ENCODE peak calls at places on chromosomes 3 and 15, in nine cellular contexts. R is left lung, S is HL-60, C is OCI-LY7, T is breast epithelium, M is neuronal stem cell, A is adrenal gland, G is IMR-90, V is cardiac muscle cell. P is an unnamed sample.

GRCh38 chr3:14524920-14525660 is 15.1 kb downstream of the GRIP2 start:
- DNase-seq in R (peak; percentile 28), M (no peak), V (no peak), C (no peak), G (no peak), S (no peak), T (no peak), A (no peak), P (no peak)

GRCh38 chr3:143171141-143171651 is 51.6 kb downstream of the CHST2 start:
- DNase-seq in V (no peak), M (no peak), A (no peak), G (peak; percentile 77), S (peak; percentile 36), C (peak; percentile 49), T (no peak), R (no peak), P (peak; percentile 32)

GRCh38 chr3:55723653-55724406 is 236.7 kb upstream of the WNT5A start:
- DNase-seq in R (no peak), C (peak; percentile 75), S (no peak), M (no peak), V (no peak), G (no peak), T (no peak), A (no peak), P (no peak)

GRCh38 chr3:180570238-180570637 is 31.7 kb upstream of the TTC14 start:
- DNase-seq in G (no peak), C (no peak), T (no peak), S (no peak), M (no peak), V (no peak), R (no peak), A (no peak), P (no peak)

GRCh38 chr3:11718582-11719405 is 75.1 kb upstream of the VGLL4 start:
- DNase-seq in S (no peak), R (peak; percentile 67), C (peak; percentile 55), A (peak; percentile 66), V (peak; percentile 36), M (peak; percentile 21), G (peak; percentile 57), T (peak; percentile 42), P (no peak)

GRCh38 chr15:26872206-26872605 is 5.3 kb downstream of the GABRA5 start:
- DNase-seq in M (no peak), V (no peak), R (no peak), T (no peak), A (no peak), S (no peak), C (no peak), G (no peak), P (no peak)

GRCh38 chr3:58063424-58063823 is 55.2 kb downstream of the FLNB start:
- DNase-seq in G (peak; percentile 86), A (peak; percentile 83), S (no peak), M (no peak), T (peak; percentile 63), V (no peak), C (no peak), R (no peak), P (no peak)

GRCh38 chr3:193645806-193646205 is 52.8 kb downstream of the OPA1 start:
- DNase-seq in V (no peak), A (no peak), C (no peak), S (no peak), T (no peak), R (no peak), M (no peak), G (no peak), P (no peak)

GRCh38 chr15:92079047-92079446 is 225.5 kb downstream of the SLCO3A1 start:
- DNase-seq in G (no peak), V (no peak), S (peak; percentile 6), M (no peak), R (no peak), A (no peak), C (peak; percentile 51), T (no peak), P (no peak)

GRCh38 chr3:156216852-156217251 is 96.5 kb downstream of the KCNAB1 start:
- DNase-seq in A (no peak), G (no peak), S (no peak), C (no peak), R (no peak), V (no peak), T (no peak), M (no peak), P (no peak)

GRCh38 chr15:92565351-92566125 is 90.0 kb downstream of the FAM174B start:
- DNase-seq in M (no peak), C (no peak), G (no peak), V (no peak), T (no peak), S (no peak), A (no peak), R (no peak), P (no peak)

GRCh38 chr3:150519026-150519425 is 27.3 kb downstream of the SERP1 start:
- DNase-seq in M (no peak), G (no peak), C (no peak), V (no peak), S (no peak), A (no peak), R (no peak), T (no peak), P (no peak)

GRCh38 chr15:80885180-80885579 is 104.4 kb downstream of the MESD start:
- DNase-seq in V (no peak), G (no peak), R (no peak), M (no peak), C (no peak), S (no peak), T (no peak), A (peak; percentile 23), P (no peak)

GRCh38 chr3:43017593-43018195 is 38.6 kb downstream of the GASK1A start:
- DNase-seq in V (no peak), M (no peak), C (no peak), T (no peak), R (no peak), A (no peak), S (no peak), G (no peak), P (no peak)

GRCh38 chr3:50503947-50504346 is 513 bp upstream of the CACNA2D2 start:
- DNase-seq in S (no peak), A (no peak), V (peak; percentile 20), G (no peak), T (no peak), R (no peak), M (no peak), C (no peak), P (no peak)
- H3K4me3 ChIP-seq in S (no peak overlapping the region), A (peak overlapping the region; percentile 57), V (peak overlapping the region; percentile 90), G (no peak overlapping the region), T (peak overlapping the region; percentile 43), R (peak overlapping the region; percentile 41), M (no peak overlapping the region), C (no peak overlapping the region), P (no peak overlapping the region)

GRCh38 chr3:120681506-120682038 is 467 bp downstream of the HGD start:
- DNase-seq in G (no peak), A (no peak), C (no peak), V (no peak), S (no peak), T (no peak), M (no peak), R (no peak), P (no peak)
- H3K4me3 ChIP-seq in G (no peak overlapping the region), A (no peak overlapping the region), C (no peak overlapping the region), V (no peak overlapping the region), S (no peak overlapping the region), T (no peak overlapping the region), M (peak overlapping the region; percentile 8), R (no peak overlapping the region), P (no peak overlapping the region)

GRCh38 chr3:157336252-157337009 is 100.2 kb upstream of the PTX3 start:
- DNase-seq in C (no peak), T (no peak), M (no peak), R (no peak), V (no peak), G (peak; percentile 37), A (no peak), S (no peak), P (no peak)
- H3K4me3 ChIP-seq in C (no peak overlapping the region), T (no peak overlapping the region), M (peak overlapping the region; percentile 15), R (no peak overlapping the region), V (no peak overlapping the region), G (no peak overlapping the region), A (no peak overlapping the region), S (no peak overlapping the region), P (no peak overlapping the region)

GRCh38 chr3:50269977-50270413 is 1.0 kb downstream of the SEMA3B start:
- DNase-seq in A (no peak), M (no peak), V (no peak), C (no peak), S (no peak), G (peak; percentile 63), T (no peak), R (no peak), P (no peak)
- H3K4me3 ChIP-seq in A (peak overlapping the region; percentile 37), M (no peak overlapping the region), V (no peak overlapping the region), C (no peak overlapping the region), S (no peak overlapping the region), G (peak overlapping the region; percentile 23), T (no peak overlapping the region), R (no peak overlapping the region), P (peak overlapping the region; percentile 47)

GRCh38 chr15:50071551-50072258 is 47.3 kb downstream of the ATP8B4 start:
- DNase-seq in A (no peak), G (no peak), M (no peak), R (no peak), C (no peak), S (no peak), V (no peak), T (no peak), P (no peak)
- H3K4me3 ChIP-seq in A (no peak overlapping the region), G (no peak overlapping the region), M (no peak overlapping the region), R (no peak overlapping the region), C (no peak overlapping the region), S (no peak overlapping the region), V (no peak overlapping the region), T (no peak overlapping the region), P (no peak overlapping the region)

GRCh38 chr15:68211656-68212320 is 6.7 kb upstream of the CALML4 start:
- DNase-seq in C (no peak), G (no peak), R (no peak), T (no peak), A (no peak), V (no peak), S (no peak), M (no peak), P (no peak)

GRCh38 chr15:68209735-68210408 is 4.7 kb upstream of the CALML4 start:
- DNase-seq in T (no peak), C (peak; percentile 87), M (no peak), V (no peak), A (no peak), R (no peak), S (no peak), G (no peak), P (no peak)

GRCh38 chr15:68209272-68209671 is 4.1 kb upstream of the CALML4 start:
- DNase-seq in S (no peak), R (no peak), G (no peak), T (no peak), V (no peak), M (no peak), C (no peak), A (no peak), P (no peak)

GRCh38 chr15:68210821-68211655 is 5.9 kb upstream of the CALML4 start:
- DNase-seq in A (peak; percentile 70), M (peak; percentile 61), R (no peak), T (no peak), V (peak; percentile 78), C (peak; percentile 73), G (peak; percentile 42), S (no peak), P (no peak)

GRCh38 chr15:68210409-68210756 is 5.3 kb upstream of the CALML4 start:
- DNase-seq in M (no peak), G (no peak), R (no peak), T (no peak), V (no peak), A (no peak), S (no peak), C (no peak), P (no peak)
- H3K4me3 ChIP-seq in M (no peak overlapping the region), G (no peak overlapping the region), R (no peak overlapping the region), T (no peak overlapping the region), V (no peak overlapping the region), A (peak overlapping the region; percentile 31), S (no peak overlapping the region), C (peak overlapping the region; percentile 49), P (peak overlapping the region; percentile 4)

P was measured in AG04450.